ENCODE peak calls at places on chromosomes 11 and 22, in four cellular contexts. L, Z, R and G are unnamed samples. For H3K9me3, the result is how much of the 10 kb centered on the place peaks cover.

GRCh38 chr11:17547051-17547577 is at the start of gene OTOG:
- DNase-seq in Z (no peak), R (no peak), L (peak), G (no peak)

GRCh38 chr11:126489791-126490190 is 134.3 kb downstream of the ST3GAL4 start:
- DNase-seq in R (no peak), L (no peak), Z (peak), G (no peak)

GRCh38 chr11:92224394-92225205 is at the start of gene FAT3:
- DNase-seq in L (no peak), Z (peak), R (no peak), G (no peak)

GRCh38 chr22:37300551-37301017 is 18.3 kb downstream of the CYTH4 start:
- DNase-seq in R (no peak), Z (no peak), L (no peak), G (no peak)

GRCh38 chr22:39543095-39543494 is 10.5 kb upstream of the RPS19BP1 start:
- DNase-seq in L (peak), Z (no peak), R (no peak), G (no peak)

GRCh38 chr11:113314389-113315301 is at the start of gene TTC12:
- DNase-seq in Z (peak), R (peak), L (peak), G (peak)

GRCh38 chr11:63874511-63874910 is 35.6 kb downstream of the MARK2 start:
- DNase-seq in Z (no peak), L (peak), R (no peak), G (peak)

GRCh38 chr11:559712-560304 is 730 bp downstream of the LMNTD2 start:
- DNase-seq in R (peak), Z (no peak), L (peak), G (no peak)

GRCh38 chr11:111676878-111677585 is 74.8 kb downstream of the SIK2 start:
- DNase-seq in R (peak), Z (no peak), L (no peak), G (no peak)

GRCh38 chr11:73343076-73343833 is 32.9 kb upstream of the RELT start:
- DNase-seq in L (no peak), Z (no peak), R (no peak), G (no peak)

GRCh38 chr11:130029137-130029536 is 26.5 kb upstream of the PRDM10 start:
- DNase-seq in L (no peak), Z (no peak), R (no peak), G (no peak)

GRCh38 chr11:109735139-109735538 is 313.1 kb downstream of the C11orf87 start:
- DNase-seq in L (no peak), Z (no peak), R (no peak), G (no peak)

GRCh38 chr22:41563051-41563711 is 2.4 kb downstream of the CSDC2 start:
- DNase-seq in Z (no peak), R (no peak), L (peak), G (no peak)

GRCh38 chr11:44319170-44319551 is 9.2 kb upstream of the ALX4 start:
- DNase-seq in R (no peak), Z (no peak), L (no peak), G (no peak)

GRCh38 chr11:9530020-9530628 is 43.3 kb upstream of the WEE1 start:
- DNase-seq in Z (no peak), R (no peak), L (peak), G (peak)

GRCh38 chr11:59680287-59681154 is 11.7 kb upstream of the PATL1 start:
- DNase-seq in L (peak), Z (peak), R (peak), G (peak)

GRCh38 chr11:44559207-44559943 is 6.1 kb upstream of the CD82 start:
- DNase-seq in R (no peak), Z (peak), L (no peak), G (no peak)

GRCh38 chr22:38519453-38520250 is 13.5 kb upstream of the DDX17 start:
- DNase-seq in R (no peak), L (no peak), Z (no peak), G (no peak)

GRCh38 chr11:63893355-63893754 is 23.6 kb downstream of the RCOR2 start:
- DNase-seq in R (no peak), L (no peak), Z (no peak), G (no peak)

GRCh38 chr11:17439316-17439782 is 37.3 kb downstream of the ABCC8 start:
- DNase-seq in R (no peak), L (no peak), Z (no peak), G (no peak)

GRCh38 chr11:46353706-46354105 is 6.4 kb downstream of the DGKZ start:
- DNase-seq in R (no peak), L (no peak), Z (no peak), G (no peak)

GRCh38 chr11:74025467-74026166 is 16.7 kb upstream of the UCP3 start:
- DNase-seq in Z (no peak), L (no peak), R (no peak), G (no peak)

GRCh38 chr22:25141994-25142620 is 57.6 kb upstream of the CRYBB3 start:
- DNase-seq in Z (peak), R (no peak), L (no peak), G (no peak)

GRCh38 chr22:19988965-19989724 is 27.5 kb downstream of the ARVCF start:
- DNase-seq in R (no peak), L (peak), Z (no peak), G (no peak)

GRCh38 chr11:61004037-61004641 is 32.7 kb downstream of the CD6 start:
- DNase-seq in L (no peak), Z (no peak), R (no peak), G (no peak)

GRCh38 chr11:91730620-91731019 is 494.0 kb upstream of the FAT3 start:
- DNase-seq in R (no peak), L (no peak), Z (no peak), G (no peak)

GRCh38 chr11:9759519-9760179 is 95.8 kb downstream of the SWAP70 start:
- DNase-seq in L (peak), Z (peak), R (peak), G (peak)

GRCh38 chr11:1834132-1834610 is 619 bp upstream of the SYT8 start:
- DNase-seq in Z (no peak), R (peak), L (no peak), G (peak)

GRCh38 chr11:79333381-79333780 is 107.4 kb downstream of the TENM4 start:
- DNase-seq in L (no peak), Z (no peak), R (no peak), G (no peak)

GRCh38 chr11:4891996-4892640 is 10.4 kb downstream of the OR51T1 start:
- DNase-seq in Z (no peak), L (peak), R (no peak), G (no peak)

GRCh38 chr11:70364745-70365535 is 33.4 kb upstream of the CTTN start:
- DNase-seq in R (no peak), L (no peak), Z (no peak), G (no peak)

GRCh38 chr11:121071456-121072236 is 29.4 kb upstream of the TECTA start:
- DNase-seq in R (no peak), Z (no peak), L (peak), G (no peak)

GRCh38 chr11:120068114-120068573 is 69.8 kb downstream of the TRIM29 start:
- DNase-seq in R (no peak), Z (no peak), L (no peak), G (no peak)

GRCh38 chr11:73141031-73141308 is 1.1 kb downstream of the FCHSD2 start:
- DNase-seq in L (peak), Z (no peak), R (no peak), G (no peak)

GRCh38 chr22:30650508-30651116 is 15.0 kb downstream of the SLC35E4 start:
- DNase-seq in Z (no peak), R (no peak), L (no peak), G (no peak)

GRCh38 chr22:30829901-30830550 is 135.4 kb downstream of the OSBP2 start:
- DNase-seq in R (peak), L (no peak), Z (no peak), G (no peak)

GRCh38 chr22:20746466-20747189 is 27.3 kb upstream of the SERPIND1 start:
- DNase-seq in R (no peak), L (no peak), Z (no peak), G (no peak)

GRCh38 chr11:125871391-125872137 is 15.9 kb upstream of the HYLS1 start:
- DNase-seq in R (peak), L (peak), Z (no peak), G (no peak)

GRCh38 chr11:117219995-117220394 is 11.9 kb downstream of the PCSK7 start:
- DNase-seq in Z (peak), R (no peak), L (peak), G (no peak)

DNA sequence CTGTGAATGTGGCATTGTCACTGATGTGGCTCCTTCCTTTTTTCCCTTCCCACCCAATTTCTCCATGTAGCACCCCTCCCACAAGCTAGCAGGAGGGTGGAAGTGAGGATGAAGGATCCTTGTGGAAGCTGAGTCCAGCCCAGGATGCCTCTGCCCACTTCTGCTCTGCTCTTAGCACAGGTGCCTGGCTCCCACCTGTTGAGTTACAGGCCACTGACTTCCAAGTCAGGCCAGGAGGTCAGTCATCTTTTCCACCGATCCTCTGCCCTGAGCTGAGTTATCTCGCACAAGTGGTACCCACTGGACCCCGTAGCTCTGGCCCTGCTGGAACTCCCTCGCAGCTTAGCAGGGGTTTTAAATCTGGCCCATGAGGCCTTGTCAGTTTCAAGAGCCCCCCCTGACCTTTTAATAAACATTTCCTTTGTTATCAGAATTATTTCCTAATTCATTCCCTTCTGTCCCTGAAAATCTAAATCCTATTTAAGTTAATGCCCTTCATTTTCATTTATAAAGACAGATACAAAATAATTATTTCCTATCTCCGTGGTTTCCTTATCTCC is 125.3 kb upstream of the CADM1 start:
- DNase-seq in Z (no peak), L (no peak), R (no peak), G (no peak)
- H3K4me3 ChIP-seq in Z (no peak), L (no peak), R (no peak), G (no peak)

DNA sequence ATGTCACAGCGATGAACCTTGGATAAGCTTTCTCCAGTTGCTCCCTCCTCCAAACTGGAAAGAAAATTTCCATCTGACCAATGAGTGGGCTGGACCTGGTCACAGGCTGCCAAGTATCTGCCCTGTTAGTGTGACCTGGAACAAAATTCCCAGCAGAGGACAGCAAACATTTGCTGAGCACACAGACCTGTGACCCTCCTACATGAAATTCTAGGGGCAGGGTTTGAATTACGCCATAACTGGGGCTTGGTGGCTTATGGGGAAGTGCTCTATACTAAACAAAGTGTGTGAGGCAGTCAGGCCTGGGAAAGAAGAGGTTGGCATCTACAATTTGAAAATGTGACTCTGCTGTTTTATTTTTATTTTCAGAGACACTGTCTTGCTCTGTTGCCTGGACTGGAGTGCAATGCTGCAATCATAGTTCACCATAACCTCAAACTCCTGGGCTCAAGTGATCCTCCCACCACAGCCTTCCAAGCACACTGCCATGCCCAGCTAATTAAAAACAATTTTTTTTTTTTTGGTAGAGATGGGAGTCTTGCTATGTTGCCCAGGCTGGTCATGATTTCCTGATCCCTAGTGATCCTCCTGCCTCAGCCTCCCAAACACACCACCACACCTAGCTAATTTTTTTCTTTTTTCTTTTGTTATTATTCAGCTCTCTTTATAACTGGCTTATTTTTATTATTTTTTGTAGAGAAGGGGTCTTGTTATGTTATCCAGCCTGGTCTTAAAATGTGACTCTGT is 13.6 kb upstream of the XBP1 start:
- DNase-seq in R (no peak), L (no peak), Z (peak), G (no peak)
- TF ChIP-seq POLR2AphosphoS5 in R (no peak), L (no peak), Z (no peak), G (peak)

DNA sequence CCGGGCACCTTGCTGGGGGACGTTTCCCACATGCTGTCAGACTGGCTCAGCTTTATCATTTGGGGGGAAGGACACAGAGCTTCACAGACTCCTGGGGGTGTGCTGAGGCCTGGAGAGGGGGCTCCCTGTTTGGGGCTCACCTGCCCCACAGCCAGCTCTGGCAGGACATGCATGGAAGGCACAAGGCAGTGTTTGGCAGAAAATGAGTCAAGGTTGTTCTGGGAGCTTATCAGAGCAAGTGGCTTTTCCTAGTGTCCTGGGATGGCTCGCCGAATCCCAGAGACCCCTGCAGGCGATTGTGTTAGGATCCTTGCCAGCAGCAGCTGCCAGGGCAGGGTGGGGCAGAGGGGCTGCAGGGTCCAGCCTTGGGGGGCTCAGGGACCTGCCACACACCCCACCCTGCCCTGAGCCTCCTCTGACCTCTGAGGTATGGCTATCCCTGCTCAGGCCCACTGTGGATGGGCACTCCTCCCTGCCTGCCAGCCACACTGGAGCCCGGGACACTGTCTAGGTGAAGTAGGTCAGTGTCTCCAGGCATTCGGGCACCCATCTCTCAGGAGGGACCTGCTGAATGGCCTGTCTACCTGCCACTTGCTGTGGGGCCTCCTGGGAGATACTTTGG is 1323.0 kb downstream of the BRD1 start:
- DNase-seq in R (no peak), L (no peak), Z (no peak), G (no peak)
- H3K9me3 ChIP-seq in R (under half), L (under half), Z (under half), G (under half)

DNA sequence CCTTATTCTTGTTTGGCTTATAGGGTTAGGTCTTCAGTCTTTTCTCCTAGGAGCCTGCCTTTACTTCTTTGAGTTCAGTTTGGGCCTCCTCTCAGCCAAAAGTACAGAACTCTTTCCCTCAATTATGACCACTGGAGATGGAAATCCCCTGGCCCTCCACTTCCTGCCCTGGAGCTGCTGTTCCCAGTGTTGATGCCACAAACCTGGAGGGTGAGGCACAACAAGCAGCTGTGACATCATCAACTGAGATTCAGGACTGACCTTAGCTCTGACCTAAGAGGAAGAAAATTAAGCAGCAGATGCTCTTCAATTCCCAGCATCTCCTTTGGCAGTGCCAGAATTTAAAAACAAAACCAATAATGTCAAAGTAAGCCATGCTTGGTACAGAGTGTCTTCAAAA is 3.0 kb downstream of the ABTB2 start:
- DNase-seq in R (no peak), Z (no peak), L (no peak), G (no peak)
- H3K4me3 ChIP-seq in R (no peak), Z (no peak), L (no peak), G (no peak)

GRCh38 chr11:87879118-87879517 is 296.1 kb downstream of the RAB38 start:
- DNase-seq in L (no peak), Z (no peak), R (no peak), G (no peak)

DNA sequence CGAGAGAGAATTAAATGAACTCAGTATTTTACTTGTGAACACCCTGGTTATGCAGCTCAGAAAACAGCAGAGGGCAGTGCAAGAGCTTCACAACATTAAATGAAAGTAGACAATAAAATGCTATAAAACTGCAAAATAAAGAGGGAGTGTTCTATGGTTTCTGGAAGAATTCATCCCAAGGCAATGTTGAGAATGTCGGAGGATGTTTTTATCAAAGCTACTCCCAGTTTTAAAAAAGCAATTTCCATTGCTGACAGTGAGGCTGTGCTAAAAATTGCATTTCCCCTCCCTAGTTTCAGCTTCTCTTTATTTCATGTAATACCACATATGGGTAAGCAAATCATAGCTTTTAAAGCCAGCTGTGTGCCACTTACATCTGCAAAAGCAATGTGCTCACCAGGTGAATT is 296.9 kb downstream of the RAB38 start:
- DNase-seq in Z (no peak), R (peak), L (no peak), G (no peak)
- TF ChIP-seq POLR2AphosphoS5 in Z (no peak), R (no peak), L (no peak), G (no peak)

GRCh38 chr11:54832676-54833075 is 126.0 kb downstream of the OR4A5 start:
- DNase-seq in R (no peak), Z (peak), L (no peak), G (no peak)
- H3K9me3 ChIP-seq in R (under half), Z (under half), L (under half), G (under half)

GRCh38 chr11:68598816-68599653 is 85.3 kb upstream of the GAL start:
- DNase-seq in R (no peak), Z (no peak), L (no peak), G (no peak)
- H3K4me3 ChIP-seq in R (no peak), Z (no peak), L (no peak), G (no peak)